ENCODE peak calls at places on chromosomes 6 and 20, in six cellular contexts. Q, K, D, T, I and G are unnamed samples.

GRCh38 chr6:18350271-18350670 is 36.9 kb upstream of the RNF144B start:
- DNase-seq in Q (peak; percentile 68), K (no peak), D (no peak), T (no peak), I (no peak), G (no peak)

GRCh38 chr6:112188906-112189305 is 65.5 kb downstream of the LAMA4 start:
- DNase-seq in Q (no peak), K (no peak), D (no peak), T (no peak), I (no peak), G (no peak)

GRCh38 chr20:59733326-59733725 is 129.0 kb downstream of the PHACTR3 start:
- DNase-seq in Q (no peak), K (no peak), D (no peak), T (no peak), I (peak; percentile 53), G (no peak)

GRCh38 chr6:33079575-33079974 is 3.8 kb downstream of the HLA-DPB1 start:
- DNase-seq in Q (no peak), K (no peak), D (no peak), T (no peak), I (no peak), G (no peak)

GRCh38 chr20:57126481-57127092 is 139.9 kb downstream of the BMP7 start:
- DNase-seq in Q (no peak), K (no peak), D (no peak), T (no peak), I (no peak), G (no peak)

GRCh38 chr6:34360556-34360955 is 31.9 kb downstream of the NUDT3 start:
- DNase-seq in Q (no peak), K (no peak), D (no peak), T (peak; percentile 17), I (no peak), G (no peak)

GRCh38 chr6:25173951-25174474 is 105.2 kb upstream of the CARMIL1 start:
- DNase-seq in Q (peak; percentile 65), K (no peak), D (no peak), T (peak; percentile 98), I (peak; percentile 36), G (no peak)

GRCh38 chr20:53857723-53858236 is 212.6 kb downstream of the BCAS1 start:
- DNase-seq in Q (no peak), K (no peak), D (no peak), T (no peak), I (no peak), G (no peak)

GRCh38 chr6:79353226-79353625 is 118.7 kb upstream of the HMGN3 start:
- DNase-seq in Q (no peak), K (no peak), D (no peak), T (no peak), I (no peak), G (no peak)

GRCh38 chr20:60255866-60256265 is 297.6 kb downstream of the CDH26 start:
- DNase-seq in Q (no peak), K (no peak), D (no peak), T (peak; percentile 21), I (no peak), G (no peak)

GRCh38 chr20:40276291-40276690 is 412.7 kb downstream of the MAFB start:
- DNase-seq in Q (no peak), K (no peak), D (no peak), T (no peak), I (no peak), G (no peak)

GRCh38 chr6:22322103-22322882 is 25.5 kb upstream of the PRL start:
- DNase-seq in Q (no peak), K (no peak), D (no peak), T (no peak), I (no peak), G (no peak)

GRCh38 chr6:156731436-156731835 is 45.7 kb upstream of the ARID1B start:
- DNase-seq in Q (no peak), K (no peak), D (no peak), T (peak; percentile 52), I (no peak), G (no peak)

GRCh38 chr6:89506716-89507597 is 74.0 kb downstream of the ANKRD6 start:
- DNase-seq in Q (peak; percentile 30), K (no peak), D (no peak), T (no peak), I (no peak), G (no peak)

GRCh38 chr6:130851026-130851425 is 23.8 kb downstream of the SMLR1 start:
- DNase-seq in Q (no peak), K (no peak), D (no peak), T (no peak), I (no peak), G (no peak)

GRCh38 chr20:63589261-63590217 is 15.5 kb upstream of the HELZ2 start:
- DNase-seq in Q (no peak), K (no peak), D (no peak), T (no peak), I (no peak), G (no peak)

GRCh38 chr6:16741112-16742016 is 19.9 kb downstream of the ATXN1 start:
- DNase-seq in Q (no peak), K (no peak), D (no peak), T (peak; percentile 97), I (peak; percentile 13), G (no peak)

GRCh38 chr6:55819811-55820210 is 55.6 kb downstream of the BMP5 start:
- DNase-seq in Q (no peak), K (no peak), D (no peak), T (no peak), I (no peak), G (no peak)

GRCh38 chr6:126077810-126078791 is 91.8 kb downstream of the TRMT11 start:
- DNase-seq in Q (no peak), K (no peak), D (no peak), T (peak; percentile 44), I (no peak), G (no peak)

GRCh38 chr6:13194852-13195251 is 133.5 kb downstream of the TBC1D7 start:
- DNase-seq in Q (peak; percentile 58), K (no peak), D (peak; percentile 11), T (peak; percentile 76), I (peak; percentile 53), G (no peak)

GRCh38 chr6:135094403-135094821 is 39.8 kb upstream of the HBS1L start:
- DNase-seq in Q (no peak), K (no peak), D (no peak), T (no peak), I (no peak), G (no peak)

GRCh38 chr6:49540614-49541013 is 9.9 kb upstream of the C6orf141 start:
- DNase-seq in Q (no peak), K (no peak), D (no peak), T (no peak), I (no peak), G (no peak)

GRCh38 chr6:86685230-86685797 is 252.0 kb upstream of the HTR1E start:
- DNase-seq in Q (no peak), K (no peak), D (no peak), T (no peak), I (no peak), G (no peak)

GRCh38 chr6:37693546-37694250 is 4.0 kb downstream of the MDGA1 start:
- DNase-seq in Q (no peak), K (no peak), D (no peak), T (no peak), I (no peak), G (no peak)

GRCh38 chr6:43859213-43859612 is 89.2 kb downstream of the VEGFA start:
- DNase-seq in Q (no peak), K (no peak), D (no peak), T (no peak), I (no peak), G (no peak)

GRCh38 chr20:33719277-33719988 is 677 bp downstream of the PXMP4 start:
- DNase-seq in Q (no peak), K (no peak), D (no peak), T (no peak), I (no peak), G (no peak)

GRCh38 chr6:4803343-4803744 is 27.1 kb downstream of the CDYL start:
- DNase-seq in Q (no peak), K (no peak), D (no peak), T (no peak), I (no peak), G (no peak)

GRCh38 chr20:50259705-50260479 is 69.3 kb downstream of the CEBPB start:
- DNase-seq in Q (peak; percentile 60), K (no peak), D (no peak), T (no peak), I (no peak), G (no peak)

GRCh38 chr6:31829633-31830492 is 2.3 kb downstream of the HSPA1B start:
- DNase-seq in Q (no peak), K (no peak), D (no peak), T (peak; percentile 61), I (peak; percentile 85), G (no peak)

GRCh38 chr6:2663123-2663522 is 87.6 kb downstream of the MYLK4 start:
- DNase-seq in Q (no peak), K (no peak), D (no peak), T (no peak), I (peak; percentile 43), G (no peak)